ENCODE peak calls at places on chromosomes 5 and 9, in six cellular contexts. L is upper lobe of right lung; K is fibroblast of lung; J is RWPE2; C is right atrium auricular region; Q is effector memory CD4-positive, alpha-beta T cell. T is an unnamed sample. For H3K4me1 and H3K27me3, the result is how much of the 10 kb centered on the place peaks cover.

GRCh38 chr9:134605969-134606363 is 35.6 kb upstream of the COL5A1 start:
- DNase-seq in L (no peak), K (no peak), J (no peak), C (peak), Q (no peak), T (no peak)

GRCh38 chr9:134253596-134254205 is 72.6 kb upstream of the RXRA start:
- DNase-seq in L (no peak), K (peak), J (no peak), C (no peak), Q (no peak), T (no peak)

GRCh38 chr5:107705390-107706014 is 34.8 kb upstream of the EFNA5 start:
- DNase-seq in L (no peak), K (peak), J (no peak), C (no peak), Q (no peak), T (no peak)

GRCh38 chr9:31153250-31153840 is 1231.1 kb upstream of the ACO1 start:
- DNase-seq in L (no peak), K (peak), J (no peak), C (no peak), Q (no peak), T (no peak)

GRCh38 chr9:116361558-116361957 is 208.0 kb downstream of the PAPPA start:
- DNase-seq in L (no peak), K (no peak), J (no peak), C (no peak), Q (no peak), T (no peak)

GRCh38 chr9:133861692-133862091 is 123.5 kb upstream of the SARDH start:
- DNase-seq in L (no peak), K (no peak), J (no peak), C (no peak), Q (no peak), T (no peak)

GRCh38 chr5:56910123-56910951 is 941 bp downstream of the SETD9 start:
- DNase-seq in L (peak), K (peak), J (peak), C (no peak), Q (peak), T (no peak)

GRCh38 chr9:134365791-134366222 is 39.6 kb downstream of the RXRA start:
- DNase-seq in L (no peak), K (peak), J (no peak), C (peak), Q (no peak), T (peak)

GRCh38 chr5:143199843-143200242 is 203.6 kb downstream of the NR3C1 start:
- DNase-seq in L (no peak), K (no peak), J (no peak), C (no peak), Q (no peak), T (no peak)

GRCh38 chr9:87088621-87089020 is 141.3 kb upstream of the GAS1 start:
- DNase-seq in L (no peak), K (no peak), J (no peak), C (no peak), Q (no peak), T (no peak)

DNA sequence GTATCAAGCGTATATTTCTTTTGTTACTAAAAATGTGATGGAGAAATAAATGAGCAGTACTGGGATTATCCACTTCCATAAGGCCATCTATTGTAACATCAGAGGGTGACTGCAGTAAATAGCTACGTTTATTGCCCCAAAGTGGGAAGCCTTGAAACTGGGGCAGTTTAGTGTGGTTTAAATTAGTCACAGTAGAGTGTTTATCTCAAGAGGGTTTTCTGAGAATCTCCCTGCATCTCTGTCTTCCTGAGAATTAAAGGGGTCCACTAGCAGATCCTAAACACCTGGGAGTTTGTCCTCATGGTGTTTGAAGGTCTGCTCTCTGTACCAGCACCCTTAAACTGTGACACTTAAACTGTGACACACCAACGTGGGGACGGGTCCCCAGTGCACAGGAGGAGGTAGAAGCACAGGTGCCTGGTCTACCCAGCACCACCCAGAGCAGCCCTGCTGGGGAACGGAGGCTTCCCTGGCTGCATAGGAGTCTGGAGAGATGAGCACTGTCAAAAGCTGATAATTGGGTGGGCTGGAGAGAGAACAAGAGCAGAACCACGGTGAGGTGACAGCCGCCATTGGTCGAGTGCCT is 25.2 kb downstream of the PRRC2B start:
- DNase-seq in L (no peak), K (no peak), J (no peak), C (no peak), Q (no peak), T (no peak)
- H3K4me1 ChIP-seq in L (half or more), K (half or more), J (half or more), C (under half), Q (under half), T (half or more)

GRCh38 chr5:19200251-19200650 is 787.7 kb downstream of the CDH18 start:
- DNase-seq in L (no peak), K (no peak), J (no peak), C (no peak), Q (no peak), T (no peak)
- H3K27me3 ChIP-seq in L (under half), K (under half), J (under half), C (under half), Q (under half), T (under half)

DNA sequence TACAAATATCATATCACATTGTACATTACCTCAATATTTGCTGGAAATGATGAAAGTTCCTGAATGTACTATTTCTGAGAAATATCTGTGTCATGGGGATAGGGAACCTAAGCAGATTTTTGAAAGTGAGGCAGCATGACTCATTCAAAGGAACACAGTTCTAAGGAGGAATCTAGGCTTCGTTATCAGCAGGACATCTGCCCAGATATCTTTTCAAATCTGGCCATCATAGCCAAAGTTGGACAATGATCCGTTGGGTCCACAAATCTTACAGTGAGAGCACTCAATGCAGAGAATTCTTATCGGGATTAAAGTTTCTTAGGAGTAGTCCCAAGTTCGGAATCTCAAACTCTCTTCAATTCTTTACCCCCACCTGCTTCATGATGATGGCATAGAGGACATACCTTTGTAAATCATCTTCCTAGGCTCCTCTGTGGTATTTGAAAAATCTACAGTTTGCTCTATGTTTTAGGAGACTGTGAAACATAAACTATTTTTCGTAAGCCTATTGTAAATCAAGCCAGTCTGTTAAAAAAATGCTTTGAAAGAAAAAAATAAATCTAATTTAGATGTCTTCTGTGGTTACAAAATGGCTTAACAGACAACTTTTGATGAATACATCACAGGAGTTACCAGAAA is 29.4 kb upstream of the ALDH1A1 start:
- DNase-seq in L (no peak), K (peak), J (no peak), C (no peak), Q (no peak), T (no peak)
- H3K4me1 ChIP-seq in L (under half), K (under half), J (under half), C (under half), Q (under half), T (under half)

GRCh38 chr5:66655395-66656324 is 59.5 kb downstream of the MAST4 start:
- DNase-seq in L (no peak), K (peak), J (no peak), C (no peak), Q (no peak), T (no peak)

GRCh38 chr5:66658516-66658915 is 62.3 kb downstream of the MAST4 start:
- DNase-seq in L (no peak), K (no peak), J (no peak), C (no peak), Q (no peak), T (no peak)

GRCh38 chr5:66653380-66653779 is 57.2 kb downstream of the MAST4 start:
- DNase-seq in L (no peak), K (peak), J (no peak), C (no peak), Q (no peak), T (no peak)

GRCh38 chr5:66647146-66647856 is 51.1 kb downstream of the MAST4 start:
- DNase-seq in L (no peak), K (no peak), J (no peak), C (no peak), Q (no peak), T (no peak)

GRCh38 chr5:66652818-66653217 is 56.6 kb downstream of the MAST4 start:
- DNase-seq in L (no peak), K (no peak), J (no peak), C (no peak), Q (no peak), T (no peak)
- H3K27me3 ChIP-seq in L (under half), K (under half), J (under half), C (under half), Q (under half), T (under half)

DNA sequence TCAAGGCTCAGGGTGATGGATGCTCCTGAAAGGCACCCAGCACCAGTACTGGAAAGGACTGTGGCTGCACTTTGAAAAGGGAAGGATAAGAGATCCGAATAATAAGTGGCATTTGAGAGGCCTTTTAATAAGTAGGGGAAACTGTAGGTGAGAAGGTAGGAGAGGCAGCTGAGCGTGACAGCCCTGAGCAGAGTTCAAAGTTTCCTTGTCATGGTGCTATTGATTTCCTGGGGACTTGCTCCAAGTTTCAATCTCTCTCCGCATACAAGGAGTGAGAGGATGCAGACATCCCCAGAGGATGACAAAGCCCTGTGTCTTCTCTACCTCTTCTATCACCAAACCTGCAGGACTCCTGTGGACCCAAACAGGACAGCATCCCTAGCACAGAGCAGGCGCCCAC is 354.5 kb downstream of the SPOCK1 start:
- DNase-seq in L (no peak), K (no peak), J (no peak), C (no peak), Q (no peak), T (peak)
- H3K4me1 ChIP-seq in L (under half), K (under half), J (under half), C (under half), Q (under half), T (under half)

GRCh38 chr5:172640822-172641358 is at the start of gene NEURL1B:
- DNase-seq in L (peak), K (peak), J (peak), C (peak), Q (peak), T (peak)
- H3K27me3 ChIP-seq in L (under half), K (under half), J (under half), C (under half), Q (under half), T (under half)

GRCh38 chr5:177486256-177486655 is 11.1 kb downstream of the PDLIM7 start:
- DNase-seq in L (no peak), K (no peak), J (no peak), C (no peak), Q (no peak), T (no peak)

GRCh38 chr5:177483994-177484901 is 10.8 kb upstream of the DBN1 start:
- DNase-seq in L (no peak), K (no peak), J (no peak), C (no peak), Q (no peak), T (no peak)

GRCh38 chr5:177484902-177485549 is 11.6 kb upstream of the DBN1 start:
- DNase-seq in L (no peak), K (no peak), J (no peak), C (no peak), Q (no peak), T (no peak)

GRCh38 chr5:177482359-177482795 is 8.9 kb upstream of the DBN1 start:
- DNase-seq in L (no peak), K (no peak), J (no peak), C (no peak), Q (no peak), T (no peak)

DNA sequence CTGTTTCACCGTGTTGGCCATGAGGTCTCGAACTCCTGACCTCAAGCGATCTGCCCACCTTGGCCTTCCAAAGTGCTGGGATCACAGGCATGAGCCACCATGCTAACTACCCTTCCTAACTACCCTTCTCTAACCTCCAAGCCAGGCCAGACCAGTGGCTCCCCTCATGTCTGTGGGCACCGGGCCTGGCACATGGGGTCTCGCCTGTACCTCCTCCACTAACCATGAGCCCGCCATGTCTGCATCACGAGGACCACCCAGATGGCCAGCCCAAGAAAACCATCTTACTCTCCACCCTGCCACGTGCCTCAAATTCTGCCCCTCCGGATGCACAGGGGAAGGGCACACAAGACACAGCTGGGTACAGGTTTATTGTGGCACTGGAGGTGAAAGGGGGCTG is 9.6 kb upstream of the DBN1 start:
- DNase-seq in L (no peak), K (no peak), J (no peak), C (no peak), Q (no peak), T (no peak)
- H3K4me1 ChIP-seq in L (under half), K (under half), J (under half), C (under half), Q (under half), T (under half)

GRCh38 chr9:14499976-14500375 is 186.0 kb upstream of the NFIB start:
- DNase-seq in L (no peak), K (no peak), J (no peak), C (no peak), Q (no peak), T (no peak)

GRCh38 chr9:14498824-14499223 is 184.9 kb upstream of the NFIB start:
- DNase-seq in L (no peak), K (no peak), J (no peak), C (no peak), Q (no peak), T (no peak)

GRCh38 chr9:14501366-14501765 is 187.4 kb upstream of the NFIB start:
- DNase-seq in L (no peak), K (no peak), J (no peak), C (no peak), Q (no peak), T (no peak)

GRCh38 chr9:14497476-14497875 is 183.5 kb upstream of the NFIB start:
- DNase-seq in L (no peak), K (no peak), J (no peak), C (no peak), Q (no peak), T (no peak)

GRCh38 chr9:14500705-14501104 is 186.8 kb upstream of the NFIB start:
- DNase-seq in L (no peak), K (no peak), J (no peak), C (no peak), Q (no peak), T (no peak)
- H3K27me3 ChIP-seq in L (under half), K (under half), J (under half), C (under half), Q (under half), T (under half)

DNA sequence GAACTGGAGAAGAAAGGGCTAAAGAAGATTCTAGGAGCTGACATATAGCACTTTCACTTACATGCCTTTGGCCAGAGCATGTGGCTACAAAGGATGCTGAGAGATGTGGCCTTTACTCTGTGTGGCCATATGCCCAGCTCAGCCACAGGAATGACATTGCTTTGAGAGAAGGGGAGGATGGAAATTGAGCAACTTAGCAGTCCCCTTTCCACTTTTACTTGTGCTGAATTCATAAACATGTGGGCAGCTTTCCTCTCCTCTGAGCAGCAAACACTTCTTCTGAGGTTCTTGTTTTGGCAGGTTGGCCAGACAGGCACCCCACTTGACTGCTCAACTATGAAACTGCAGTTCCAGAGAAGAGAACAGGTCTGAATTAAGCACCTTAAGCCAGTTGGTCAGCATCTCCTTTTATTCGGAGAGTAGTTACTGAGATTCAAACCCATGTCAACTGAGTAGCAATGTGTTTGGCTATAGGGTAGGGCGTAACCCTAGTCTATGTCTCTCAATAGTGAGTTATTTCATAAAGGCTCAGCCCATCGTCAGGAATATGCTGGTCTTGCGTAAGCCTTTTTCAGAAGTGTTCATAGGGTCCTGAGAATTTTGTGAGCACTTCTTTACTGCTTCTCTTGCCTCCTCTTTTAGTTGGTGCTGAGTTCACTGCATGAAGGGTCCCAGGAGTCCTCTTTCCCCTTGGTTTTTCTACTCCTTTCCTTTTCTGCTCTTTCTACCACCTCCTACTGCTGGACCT is 134.5 kb downstream of the PALM2AKAP2 start:
- DNase-seq in L (no peak), K (peak), J (no peak), C (no peak), Q (no peak), T (no peak)
- H3K4me1 ChIP-seq in L (half or more), K (under half), J (under half), C (under half), Q (under half), T (under half)

T was measured in cardiac muscle cell.